ENCODE peak calls at places on chromosome X, in four cellular contexts. One of them, this sample, is unnamed. For H3K4me1, the result is how much of the 10 kb centered on the place peaks cover.

GRCh38 chrX:125203737-125204578 is 115.7 kb upstream of the TEX13C start:
- DNase-seq in HepG2: no peak
- DNase-seq in K562: peak
- DNase-seq in suprapubic skin: peak
- DNase-seq in this sample: peak

GRCh38 chrX:51496501-51497291 is at the start of gene NUDT11:
- DNase-seq in HepG2: no peak
- DNase-seq in K562: peak
- DNase-seq in suprapubic skin: no peak
- DNase-seq in this sample: peak

GRCh38 chrX:2498781-2499302 is 1.9 kb downstream of the DHRSX start:
- DNase-seq in HepG2: peak
- DNase-seq in K562: peak
- DNase-seq in suprapubic skin: no peak
- DNase-seq in this sample: peak

GRCh38 chrX:40158036-40158706 is 60.4 kb upstream of the BCOR start:
- DNase-seq in HepG2: no peak
- DNase-seq in K562: no peak
- DNase-seq in suprapubic skin: no peak
- DNase-seq in this sample: no peak

GRCh38 chrX:19593684-19594083 is 78.4 kb upstream of the MAP3K15 start:
- DNase-seq in HepG2: peak
- DNase-seq in K562: peak
- DNase-seq in suprapubic skin: no peak
- DNase-seq in this sample: no peak

GRCh38 chrX:151151668-151152267 is 24.6 kb upstream of the GPR50 start:
- DNase-seq in HepG2: peak
- DNase-seq in K562: peak
- DNase-seq in suprapubic skin: no peak
- DNase-seq in this sample: peak

GRCh38 chrX:81586091-81586490 is 384.2 kb downstream of the SH3BGRL start:
- DNase-seq in HepG2: no peak
- DNase-seq in K562: no peak
- DNase-seq in suprapubic skin: no peak
- DNase-seq in this sample: no peak

GRCh38 chrX:47247206-47247998 is 14.6 kb downstream of the USP11 start:
- DNase-seq in HepG2: no peak
- DNase-seq in K562: no peak
- DNase-seq in suprapubic skin: no peak
- DNase-seq in this sample: no peak

GRCh38 chrX:68697036-68697435 is 49.6 kb downstream of the STARD8 start:
- DNase-seq in HepG2: no peak
- DNase-seq in K562: no peak
- DNase-seq in suprapubic skin: no peak
- DNase-seq in this sample: no peak

GRCh38 chrX:38061335-38061734 is 55.0 kb downstream of the SYTL5 start:
- DNase-seq in HepG2: peak
- DNase-seq in K562: peak
- DNase-seq in suprapubic skin: no peak
- DNase-seq in this sample: no peak

GRCh38 chrX:41664307-41665299 is 24.2 kb upstream of the GPR34 start:
- DNase-seq in HepG2: no peak
- DNase-seq in K562: no peak
- DNase-seq in suprapubic skin: no peak
- DNase-seq in this sample: no peak

GRCh38 chrX:96861228-96861627 is 22.5 kb upstream of the RPA4 start:
- DNase-seq in HepG2: no peak
- DNase-seq in K562: no peak
- DNase-seq in suprapubic skin: no peak
- DNase-seq in this sample: no peak

GRCh38 chrX:47218920-47219815 is 687 bp downstream of the CDK16 start:
- DNase-seq in HepG2: no peak
- DNase-seq in K562: peak
- DNase-seq in suprapubic skin: no peak
- DNase-seq in this sample: no peak

GRCh38 chrX:136694491-136695087 is 46.6 kb downstream of the CD40LG start:
- DNase-seq in HepG2: peak
- DNase-seq in K562: peak
- DNase-seq in suprapubic skin: no peak
- DNase-seq in this sample: no peak

GRCh38 chrX:124736553-124737240 is 390.3 kb downstream of the SH2D1A start:
- DNase-seq in HepG2: no peak
- DNase-seq in K562: peak
- DNase-seq in suprapubic skin: no peak
- DNase-seq in this sample: no peak

GRCh38 chrX:114152130-114152529 is 431.8 kb upstream of the HTR2C start:
- DNase-seq in HepG2: peak
- DNase-seq in K562: peak
- DNase-seq in suprapubic skin: no peak
- DNase-seq in this sample: no peak

GRCh38 chrX:69603566-69604194 is 12.2 kb upstream of the EDA start:
- DNase-seq in HepG2: no peak
- DNase-seq in K562: peak
- DNase-seq in suprapubic skin: no peak
- DNase-seq in this sample: no peak

GRCh38 chrX:149758068-149758714 is 15.7 kb upstream of the HSFX1 start:
- DNase-seq in HepG2: no peak
- DNase-seq in K562: no peak
- DNase-seq in suprapubic skin: no peak
- DNase-seq in this sample: no peak

GRCh38 chrX:53281321-53281822 is at the start of gene IQSEC2:
- DNase-seq in HepG2: no peak
- DNase-seq in K562: peak
- DNase-seq in suprapubic skin: peak
- DNase-seq in this sample: peak

GRCh38 chrX:76555816-76556215 is 128.3 kb downstream of the MAGEE1 start:
- DNase-seq in HepG2: peak
- DNase-seq in K562: peak
- DNase-seq in suprapubic skin: no peak
- DNase-seq in this sample: no peak

GRCh38 chrX:135112096-135112729 is 8.1 kb downstream of the ETDB start:
- DNase-seq in HepG2: no peak
- DNase-seq in K562: peak
- DNase-seq in suprapubic skin: no peak
- DNase-seq in this sample: no peak

GRCh38 chrX:115911967-115912366 is 258.6 kb upstream of the AGTR2 start:
- DNase-seq in HepG2: no peak
- DNase-seq in K562: no peak
- DNase-seq in suprapubic skin: no peak
- DNase-seq in this sample: no peak

GRCh38 chrX:103362504-103362903 is 6.2 kb downstream of the TCEAL9 start:
- DNase-seq in HepG2: peak
- DNase-seq in K562: no peak
- DNase-seq in suprapubic skin: no peak
- DNase-seq in this sample: no peak

GRCh38 chrX:71144651-71145050 is at the start of gene NLGN3:
- DNase-seq in HepG2: no peak
- DNase-seq in K562: no peak
- DNase-seq in suprapubic skin: no peak
- DNase-seq in this sample: no peak
- TF ChIP-seq POLR2AphosphoS5 in HepG2: no peak
- TF ChIP-seq POLR2AphosphoS5 in K562: no peak
- TF ChIP-seq POLR2AphosphoS5 in suprapubic skin: no peak
- TF ChIP-seq POLR2AphosphoS5 in this sample: no peak

GRCh38 chrX:139832728-139833309 is 100.0 kb downstream of the ATP11C start:
- DNase-seq in HepG2: no peak
- DNase-seq in K562: no peak
- DNase-seq in suprapubic skin: no peak
- DNase-seq in this sample: no peak

GRCh38 chrX:139828037-139828436 is 104.8 kb downstream of the ATP11C start:
- DNase-seq in HepG2: peak
- DNase-seq in K562: no peak
- DNase-seq in suprapubic skin: no peak
- DNase-seq in this sample: no peak

GRCh38 chrX:139828830-139829229 is 104.0 kb downstream of the ATP11C start:
- DNase-seq in HepG2: no peak
- DNase-seq in K562: no peak
- DNase-seq in suprapubic skin: no peak
- DNase-seq in this sample: no peak

GRCh38 chrX:139831689-139832456 is 101.0 kb downstream of the ATP11C start:
- DNase-seq in HepG2: no peak
- DNase-seq in K562: no peak
- DNase-seq in suprapubic skin: no peak
- DNase-seq in this sample: peak

DNA sequence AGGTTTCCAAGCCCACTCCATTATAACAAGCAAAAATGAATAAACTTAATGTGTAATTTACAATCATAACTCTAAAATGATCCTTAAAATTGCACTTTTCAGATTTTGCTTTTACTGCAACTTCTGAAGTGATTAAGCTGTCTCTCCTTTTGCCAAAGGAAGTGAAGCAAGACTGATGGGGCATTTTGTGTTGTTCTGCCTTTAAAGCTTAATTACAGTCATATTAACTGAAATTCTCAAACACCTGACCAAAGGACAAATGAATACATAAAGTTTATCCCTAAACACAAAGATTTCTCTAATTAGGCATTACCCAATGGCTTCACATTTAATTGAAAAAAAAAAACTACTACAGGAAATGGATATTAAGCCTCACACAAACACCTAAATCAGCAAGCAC is 101.8 kb downstream of the ATP11C start:
- DNase-seq in HepG2: no peak
- DNase-seq in K562: no peak
- DNase-seq in suprapubic skin: no peak
- DNase-seq in this sample: no peak
- H3K4me1 ChIP-seq in HepG2: under half
- H3K4me1 ChIP-seq in K562: under half
- H3K4me1 ChIP-seq in suprapubic skin: under half
- H3K4me1 ChIP-seq in this sample: under half

GRCh38 chrX:15952212-15952611 is 97.6 kb upstream of the AP1S2 start:
- DNase-seq in HepG2: no peak
- DNase-seq in K562: no peak
- DNase-seq in suprapubic skin: no peak
- DNase-seq in this sample: no peak

GRCh38 chrX:15953801-15954200 is 99.2 kb upstream of the AP1S2 start:
- DNase-seq in HepG2: no peak
- DNase-seq in K562: no peak
- DNase-seq in suprapubic skin: no peak
- DNase-seq in this sample: no peak

GRCh38 chrX:15960237-15960636 is 105.6 kb upstream of the AP1S2 start:
- DNase-seq in HepG2: no peak
- DNase-seq in K562: no peak
- DNase-seq in suprapubic skin: no peak
- DNase-seq in this sample: no peak

DNA sequence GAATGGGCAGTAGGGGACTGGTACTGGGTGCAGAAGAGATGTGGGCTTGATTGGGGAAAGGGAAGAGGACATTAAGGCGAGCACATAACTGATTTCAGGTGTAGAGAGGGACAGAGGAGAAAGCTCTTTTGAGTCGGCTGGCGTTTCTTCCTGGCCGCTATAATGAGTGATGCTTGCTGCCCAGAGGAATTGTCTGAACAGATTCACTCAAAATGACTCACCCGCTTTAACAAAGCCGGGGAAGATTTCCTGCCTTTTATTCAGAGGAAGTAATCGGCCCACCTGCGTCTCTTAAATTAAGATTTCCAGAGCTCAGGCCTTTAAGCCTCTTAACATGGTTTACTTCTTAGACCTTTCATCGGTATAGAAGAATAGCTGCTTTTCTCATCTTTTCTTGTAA is 102.1 kb upstream of the AP1S2 start:
- DNase-seq in HepG2: no peak
- DNase-seq in K562: no peak
- DNase-seq in suprapubic skin: no peak
- DNase-seq in this sample: no peak
- H3K27ac ChIP-seq in HepG2: no peak
- H3K27ac ChIP-seq in K562: no peak
- H3K27ac ChIP-seq in suprapubic skin: no peak
- H3K27ac ChIP-seq in this sample: no peak

GRCh38 chrX:21929209-21929608 is 11.3 kb upstream of the SMS start:
- DNase-seq in HepG2: no peak
- DNase-seq in K562: no peak
- DNase-seq in suprapubic skin: no peak
- DNase-seq in this sample: no peak

GRCh38 chrX:21932277-21932996 is 8.1 kb upstream of the SMS start:
- DNase-seq in HepG2: peak
- DNase-seq in K562: no peak
- DNase-seq in suprapubic skin: no peak
- DNase-seq in this sample: no peak

GRCh38 chrX:21930986-21931385 is 9.5 kb upstream of the SMS start:
- DNase-seq in HepG2: no peak
- DNase-seq in K562: no peak
- DNase-seq in suprapubic skin: no peak
- DNase-seq in this sample: no peak

GRCh38 chrX:21926116-21926515 is 14.4 kb upstream of the SMS start:
- DNase-seq in HepG2: no peak
- DNase-seq in K562: no peak
- DNase-seq in suprapubic skin: no peak
- DNase-seq in this sample: no peak

GRCh38 chrX:21926527-21927278 is 13.8 kb upstream of the SMS start:
- DNase-seq in HepG2: peak
- DNase-seq in K562: peak
- DNase-seq in suprapubic skin: no peak
- DNase-seq in this sample: no peak
- TF ChIP-seq POLR2AphosphoS5 in HepG2: no peak
- TF ChIP-seq POLR2AphosphoS5 in K562: no peak
- TF ChIP-seq POLR2AphosphoS5 in suprapubic skin: no peak
- TF ChIP-seq POLR2AphosphoS5 in this sample: no peak

GRCh38 chrX:79154612-79155358 is 10.3 kb downstream of the GPR174 start:
- DNase-seq in HepG2: no peak
- DNase-seq in K562: no peak
- DNase-seq in suprapubic skin: no peak
- DNase-seq in this sample: no peak
- H3K4me1 ChIP-seq in HepG2: under half
- H3K4me1 ChIP-seq in K562: under half
- H3K4me1 ChIP-seq in suprapubic skin: under half
- H3K4me1 ChIP-seq in this sample: under half

GRCh38 chrX:45818913-45819312 is 618.2 kb upstream of the DIPK2B start:
- DNase-seq in HepG2: no peak
- DNase-seq in K562: no peak
- DNase-seq in suprapubic skin: no peak
- DNase-seq in this sample: no peak

GRCh38 chrX:45822124-45822523 is 621.4 kb upstream of the DIPK2B start:
- DNase-seq in HepG2: no peak
- DNase-seq in K562: no peak
- DNase-seq in suprapubic skin: no peak
- DNase-seq in this sample: no peak

GRCh38 chrX:45830343-45830742 is 629.7 kb upstream of the DIPK2B start:
- DNase-seq in HepG2: no peak
- DNase-seq in K562: no peak
- DNase-seq in suprapubic skin: no peak
- DNase-seq in this sample: no peak

DNA sequence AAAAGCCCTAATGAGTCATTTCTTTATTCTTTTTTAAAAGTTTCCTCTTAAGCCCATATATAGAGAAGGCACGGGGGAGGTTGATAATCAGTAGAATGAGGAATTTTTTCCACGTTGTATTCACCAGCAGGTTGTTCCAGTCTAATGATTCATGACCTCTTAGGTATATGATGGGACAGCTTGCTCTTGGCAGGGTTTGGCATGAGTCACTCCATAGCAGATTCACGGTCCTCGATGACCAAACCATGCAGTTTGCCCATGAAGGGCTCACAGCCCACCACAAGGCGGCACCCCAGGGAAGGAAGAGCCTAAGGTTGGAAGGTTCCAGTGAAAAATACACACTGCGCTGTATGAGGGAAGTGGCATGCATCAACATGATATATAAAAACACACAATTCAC is 623.8 kb upstream of the DIPK2B start:
- DNase-seq in HepG2: peak
- DNase-seq in K562: peak
- DNase-seq in suprapubic skin: no peak
- DNase-seq in this sample: no peak
- H3K27ac ChIP-seq in HepG2: no peak
- H3K27ac ChIP-seq in K562: no peak
- H3K27ac ChIP-seq in suprapubic skin: no peak
- H3K27ac ChIP-seq in this sample: no peak